ENCODE peak calls at places on chromosome 7, in eight cellular contexts. P is fibroblast of lung; D is WTC11; J is stimulated activated CD4-positive, alpha-beta T cell treated with anti-CD3 and anti-CD28 coated beads, TNF-alpha, amount 100 ng/mL, for 4 hours; W is heart left ventricle; U is activated gamma-delta T cell treated with Interleukin-2 at 50 U/mL for 16 hours; M is NCI-H2107; L is T-cell. I is an unnamed sample.

GRCh38 chr7:46679671-46680070 is 758.6 kb upstream of the IGFBP3 start:
- DNase-seq in P (no peak), D (no peak), J (no peak), W (no peak), U (no peak), M (no peak), L (no peak), I (no peak)

GRCh38 chr7:135208417-135208793 is 2.9 kb downstream of the WDR91 start:
- DNase-seq in P (peak), D (no peak), J (no peak), W (no peak), U (no peak), M (no peak), L (no peak), I (no peak)

GRCh38 chr7:38185395-38185920 is 7.4 kb downstream of the STARD3NL start:
- DNase-seq in P (no peak), D (no peak), J (no peak), W (no peak), U (no peak), M (no peak), L (no peak), I (no peak)

GRCh38 chr7:141640239-141640840 is 61.6 kb downstream of the DENND11 start:
- DNase-seq in P (peak), D (no peak), J (no peak), W (no peak), U (no peak), M (peak), L (no peak), I (no peak)

GRCh38 chr7:92904292-92905131 is 68.1 kb upstream of the CDK6 start:
- DNase-seq in P (peak), D (no peak), J (peak), W (no peak), U (peak), M (no peak), L (peak), I (peak)

GRCh38 chr7:133945497-133945896 is 181.6 kb upstream of the LRGUK start:
- DNase-seq in P (peak), D (no peak), J (no peak), W (no peak), U (no peak), M (no peak), L (no peak), I (no peak)

GRCh38 chr7:43077732-43078391 is 34.6 kb upstream of the HECW1 start:
- DNase-seq in P (peak), D (peak), J (no peak), W (no peak), U (no peak), M (no peak), L (no peak), I (no peak)

GRCh38 chr7:150973571-150974451 is 4.3 kb downstream of the KCNH2 start:
- DNase-seq in P (no peak), D (peak), J (no peak), W (peak), U (no peak), M (peak), L (peak), I (peak)

GRCh38 chr7:32204361-32205018 is 134.3 kb upstream of the PDE1C start:
- DNase-seq in P (peak), D (peak), J (no peak), W (peak), U (no peak), M (peak), L (no peak), I (no peak)

GRCh38 chr7:85682819-85683218 is 496.0 kb upstream of the SEMA3D start:
- DNase-seq in P (peak), D (no peak), J (no peak), W (no peak), U (no peak), M (no peak), L (no peak), I (no peak)

I was measured in CD4-positive, alpha-beta memory T cell.